ENCODE peak calls at places on chromosomes 2 and 18, in six cellular contexts. One of them, this sample, is unnamed.
A peak's percentile ranks its signal among the peaks of the same experiment; 100 is the strongest.

GRCh38 chr18:74539289-74539688 is 5.0 kb downstream of the CNDP1 start:
- DNase-seq in CD8-positive, alpha-beta memory T cell: no peak
- DNase-seq in uterus: no peak
- DNase-seq in BJ: no peak
- DNase-seq in hepatocyte: no peak
- DNase-seq in sigmoid colon: no peak
- DNase-seq in this sample: no peak

GRCh38 chr2:165435611-165436010 is 33.9 kb upstream of the CSRNP3 start:
- DNase-seq in uterus: no peak
- DNase-seq in hepatocyte: no peak
- DNase-seq in sigmoid colon: no peak
- DNase-seq in BJ: no peak
- DNase-seq in CD8-positive, alpha-beta memory T cell: no peak
- DNase-seq in this sample: no peak

GRCh38 chr2:159737292-159737916 is 25.1 kb downstream of the MARCHF7 start:
- DNase-seq in hepatocyte: no peak
- DNase-seq in uterus: no peak
- DNase-seq in sigmoid colon: no peak
- DNase-seq in CD8-positive, alpha-beta memory T cell: no peak
- DNase-seq in BJ: no peak
- DNase-seq in this sample: no peak

GRCh38 chr2:165796129-165796528 is 2.1 kb upstream of the GALNT3 start:
- DNase-seq in hepatocyte: no peak
- DNase-seq in uterus: no peak
- DNase-seq in BJ: no peak
- DNase-seq in CD8-positive, alpha-beta memory T cell: no peak
- DNase-seq in sigmoid colon: no peak
- DNase-seq in this sample: no peak

GRCh38 chr2:66574701-66575624 is 140.0 kb downstream of the MEIS1 start:
- DNase-seq in sigmoid colon: peak; percentile 92
- DNase-seq in uterus: peak; percentile 83
- DNase-seq in CD8-positive, alpha-beta memory T cell: no peak
- DNase-seq in hepatocyte: peak; percentile 87
- DNase-seq in BJ: no peak
- DNase-seq in this sample: peak; percentile 50

GRCh38 chr18:58041633-58042032 is 2.4 kb upstream of the NEDD4L start:
- DNase-seq in BJ: no peak
- DNase-seq in sigmoid colon: no peak
- DNase-seq in uterus: no peak
- DNase-seq in hepatocyte: peak; percentile 23
- DNase-seq in CD8-positive, alpha-beta memory T cell: no peak
- DNase-seq in this sample: no peak

GRCh38 chr18:8458546-8459215 is 150.6 kb upstream of the RAB12 start:
- DNase-seq in CD8-positive, alpha-beta memory T cell: no peak
- DNase-seq in sigmoid colon: no peak
- DNase-seq in uterus: no peak
- DNase-seq in BJ: no peak
- DNase-seq in hepatocyte: no peak
- DNase-seq in this sample: no peak

GRCh38 chr2:28753043-28753683 is 1.5 kb downstream of the PPP1CB start:
- DNase-seq in CD8-positive, alpha-beta memory T cell: peak; percentile 36
- DNase-seq in hepatocyte: peak; percentile 89
- DNase-seq in uterus: peak; percentile 75
- DNase-seq in BJ: no peak
- DNase-seq in sigmoid colon: peak; percentile 86
- DNase-seq in this sample: peak; percentile 49

GRCh38 chr2:64943387-64944150 is 45.6 kb upstream of the SLC1A4 start:
- DNase-seq in CD8-positive, alpha-beta memory T cell: no peak
- DNase-seq in hepatocyte: peak; percentile 28
- DNase-seq in BJ: no peak
- DNase-seq in uterus: peak; percentile 48
- DNase-seq in sigmoid colon: peak; percentile 88
- DNase-seq in this sample: no peak

GRCh38 chr18:46859855-46860254 is 57.5 kb downstream of the PIAS2 start:
- DNase-seq in BJ: no peak
- DNase-seq in hepatocyte: no peak
- DNase-seq in uterus: no peak
- DNase-seq in CD8-positive, alpha-beta memory T cell: no peak
- DNase-seq in sigmoid colon: no peak
- DNase-seq in this sample: no peak

GRCh38 chr18:12921178-12921577 is 26.6 kb upstream of the SEH1L start:
- DNase-seq in sigmoid colon: no peak
- DNase-seq in BJ: no peak
- DNase-seq in CD8-positive, alpha-beta memory T cell: peak; percentile 79
- DNase-seq in hepatocyte: no peak
- DNase-seq in uterus: no peak
- DNase-seq in this sample: no peak

GRCh38 chr2:34012728-34013302 is 413.7 kb upstream of the FAM98A start:
- DNase-seq in CD8-positive, alpha-beta memory T cell: no peak
- DNase-seq in hepatocyte: peak; percentile 86
- DNase-seq in BJ: no peak
- DNase-seq in sigmoid colon: peak; percentile 70
- DNase-seq in uterus: peak; percentile 32
- DNase-seq in this sample: peak; percentile 31

GRCh38 chr2:45432406-45432805 is 178.7 kb downstream of the SRBD1 start:
- DNase-seq in hepatocyte: no peak
- DNase-seq in BJ: no peak
- DNase-seq in uterus: no peak
- DNase-seq in CD8-positive, alpha-beta memory T cell: no peak
- DNase-seq in sigmoid colon: no peak
- DNase-seq in this sample: no peak

GRCh38 chr2:134319581-134320246 is 65.8 kb downstream of the MGAT5 start:
- DNase-seq in BJ: no peak
- DNase-seq in uterus: no peak
- DNase-seq in CD8-positive, alpha-beta memory T cell: no peak
- DNase-seq in hepatocyte: no peak
- DNase-seq in sigmoid colon: no peak
- DNase-seq in this sample: no peak

DNA sequence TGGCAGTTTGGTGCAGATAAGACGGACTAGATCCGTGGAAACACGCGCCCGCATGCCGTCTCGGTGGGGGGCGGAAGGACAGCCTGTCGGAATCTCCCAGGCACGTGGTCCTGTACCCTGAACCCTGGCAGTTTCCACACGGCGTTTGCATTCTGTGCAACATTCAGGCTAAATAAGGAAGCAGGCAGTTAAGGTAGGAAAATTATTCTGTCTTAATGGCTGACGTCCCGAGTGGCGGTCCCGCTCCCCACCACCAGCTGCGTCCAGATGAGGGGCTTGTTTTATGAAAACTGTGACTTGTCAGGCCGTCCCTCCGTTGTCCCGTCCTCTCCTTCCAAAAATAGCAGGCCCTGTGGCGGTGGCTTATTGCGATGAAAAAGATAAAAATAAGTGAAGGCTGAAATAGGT is 120.2 kb downstream of the NFATC1 start:
- DNase-seq in hepatocyte: no peak
- DNase-seq in BJ: no peak
- DNase-seq in CD8-positive, alpha-beta memory T cell: no peak
- DNase-seq in uterus: no peak
- DNase-seq in sigmoid colon: peak; percentile 42
- DNase-seq in this sample: no peak
- H3K4me3 ChIP-seq in hepatocyte: no peak overlapping the region
- H3K4me3 ChIP-seq in BJ: no peak overlapping the region
- H3K4me3 ChIP-seq in CD8-positive, alpha-beta memory T cell: no peak overlapping the region
- H3K4me3 ChIP-seq in uterus: no peak overlapping the region
- H3K4me3 ChIP-seq in sigmoid colon: no peak overlapping the region
- H3K4me3 ChIP-seq in this sample: no peak overlapping the region

GRCh38 chr18:24322594-24323136 is 75.0 kb downstream of the OSBPL1A start:
- DNase-seq in CD8-positive, alpha-beta memory T cell: no peak
- DNase-seq in hepatocyte: no peak
- DNase-seq in sigmoid colon: no peak
- DNase-seq in BJ: peak; percentile 41
- DNase-seq in uterus: no peak
- DNase-seq in this sample: no peak
- H3K4me3 ChIP-seq in CD8-positive, alpha-beta memory T cell: no peak overlapping the region
- H3K4me3 ChIP-seq in hepatocyte: no peak overlapping the region
- H3K4me3 ChIP-seq in sigmoid colon: no peak overlapping the region
- H3K4me3 ChIP-seq in BJ: no peak overlapping the region
- H3K4me3 ChIP-seq in uterus: no peak overlapping the region
- H3K4me3 ChIP-seq in this sample: no peak overlapping the region

GRCh38 chr2:96148410-96149217 is 3.4 kb upstream of the DUSP2 start:
- DNase-seq in BJ: peak; percentile 29
- DNase-seq in CD8-positive, alpha-beta memory T cell: peak; percentile 99
- DNase-seq in hepatocyte: peak; percentile 86
- DNase-seq in uterus: peak; percentile 61
- DNase-seq in sigmoid colon: peak; percentile 82
- DNase-seq in this sample: peak; percentile 50

GRCh38 chr2:96147593-96148201 is 2.5 kb upstream of the DUSP2 start:
- DNase-seq in uterus: no peak
- DNase-seq in sigmoid colon: peak; percentile 34
- DNase-seq in CD8-positive, alpha-beta memory T cell: no peak
- DNase-seq in BJ: no peak
- DNase-seq in hepatocyte: no peak
- DNase-seq in this sample: no peak

GRCh38 chr2:96146151-96146880 is 1.1 kb upstream of the DUSP2 start:
- DNase-seq in sigmoid colon: peak; percentile 81
- DNase-seq in BJ: no peak
- DNase-seq in CD8-positive, alpha-beta memory T cell: peak; percentile 93
- DNase-seq in hepatocyte: no peak
- DNase-seq in uterus: no peak
- DNase-seq in this sample: no peak

GRCh38 chr2:96145028-96145939 is at the start of gene DUSP2:
- DNase-seq in BJ: no peak
- DNase-seq in CD8-positive, alpha-beta memory T cell: peak; percentile 91
- DNase-seq in sigmoid colon: peak; percentile 83
- DNase-seq in hepatocyte: peak; percentile 77
- DNase-seq in uterus: peak; percentile 63
- DNase-seq in this sample: no peak

GRCh38 chr2:96146881-96147592 is 1.8 kb upstream of the DUSP2 start:
- DNase-seq in CD8-positive, alpha-beta memory T cell: no peak
- DNase-seq in uterus: no peak
- DNase-seq in sigmoid colon: peak; percentile 59
- DNase-seq in BJ: no peak
- DNase-seq in hepatocyte: no peak
- DNase-seq in this sample: no peak
- H3K4me3 ChIP-seq in CD8-positive, alpha-beta memory T cell: peak overlapping the region; percentile 89
- H3K4me3 ChIP-seq in uterus: no peak overlapping the region
- H3K4me3 ChIP-seq in sigmoid colon: no peak overlapping the region
- H3K4me3 ChIP-seq in BJ: no peak overlapping the region
- H3K4me3 ChIP-seq in hepatocyte: no peak overlapping the region
- H3K4me3 ChIP-seq in this sample: no peak overlapping the region

DNA sequence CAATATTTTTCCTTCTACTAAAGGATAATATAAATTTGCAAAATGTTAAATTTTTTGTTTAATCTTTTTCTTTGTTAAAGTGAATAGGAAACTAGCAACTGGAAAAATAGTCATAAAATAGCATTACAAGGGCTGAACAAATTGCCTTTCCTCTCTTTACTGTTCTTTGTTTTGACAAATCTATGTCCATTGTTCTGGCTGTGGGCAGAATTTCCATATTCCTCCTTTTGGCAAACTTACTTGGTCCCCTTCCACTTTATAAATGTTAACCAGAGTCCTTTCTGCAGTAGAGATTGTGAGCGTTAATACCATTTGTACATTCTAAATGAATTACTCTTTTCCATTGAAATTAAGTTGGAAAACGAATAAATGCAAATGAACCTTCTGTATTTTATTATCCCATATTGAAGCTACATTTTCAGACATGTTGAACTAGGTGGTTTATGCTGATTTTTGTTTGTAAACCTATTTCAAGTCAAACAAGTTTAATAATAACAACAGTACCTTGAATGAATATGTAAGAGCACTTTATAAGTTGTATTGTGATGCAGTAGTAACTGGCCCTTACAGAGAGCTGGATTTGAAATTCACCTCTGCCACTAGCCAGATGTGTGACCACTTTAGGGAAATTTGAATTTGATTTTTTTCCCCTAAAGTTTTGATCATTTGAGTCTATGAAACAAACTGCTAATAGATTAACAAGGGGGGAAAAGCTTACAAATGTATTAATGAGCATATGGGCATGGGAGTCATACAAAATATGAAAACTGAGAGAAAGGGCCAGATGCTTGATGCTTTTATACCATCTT is 3.3 kb downstream of the RNF125 start:
- DNase-seq in CD8-positive, alpha-beta memory T cell: no peak
- DNase-seq in uterus: no peak
- DNase-seq in BJ: no peak
- DNase-seq in hepatocyte: no peak
- DNase-seq in sigmoid colon: no peak
- DNase-seq in this sample: no peak
- H3K4me3 ChIP-seq in CD8-positive, alpha-beta memory T cell: no peak overlapping the region
- H3K4me3 ChIP-seq in uterus: no peak overlapping the region
- H3K4me3 ChIP-seq in BJ: no peak overlapping the region
- H3K4me3 ChIP-seq in hepatocyte: no peak overlapping the region
- H3K4me3 ChIP-seq in sigmoid colon: no peak overlapping the region
- H3K4me3 ChIP-seq in this sample: no peak overlapping the region

DNA sequence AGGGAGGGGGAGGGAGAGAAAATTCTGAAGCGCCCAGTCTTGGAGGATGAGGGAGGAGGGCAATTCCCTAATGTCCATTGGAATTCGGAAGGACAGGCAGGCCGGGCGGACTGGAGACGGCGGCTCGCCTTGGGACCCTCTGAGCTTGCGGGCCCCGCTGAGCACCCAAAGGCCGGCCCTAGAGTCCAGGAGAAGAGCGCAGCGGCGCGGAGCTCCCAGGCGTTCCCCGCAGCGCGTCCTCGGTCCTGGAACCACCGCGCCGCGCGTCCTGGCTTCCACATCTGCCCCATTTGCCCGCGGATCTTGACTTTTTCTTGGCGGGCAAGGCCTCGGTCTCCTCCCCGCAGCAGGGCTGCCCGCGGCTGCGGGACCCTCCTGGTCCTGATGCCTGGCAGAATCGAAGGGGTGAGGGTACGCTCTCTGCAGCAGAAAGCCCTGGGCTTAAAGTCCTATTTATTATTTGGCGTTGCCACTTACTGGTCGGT is 675 bp upstream of the MLPH start:
- DNase-seq in BJ: no peak
- DNase-seq in uterus: no peak
- DNase-seq in hepatocyte: no peak
- DNase-seq in CD8-positive, alpha-beta memory T cell: no peak
- DNase-seq in sigmoid colon: no peak
- DNase-seq in this sample: no peak
- H3K4me3 ChIP-seq in BJ: peak overlapping the region; percentile 66
- H3K4me3 ChIP-seq in uterus: peak overlapping the region; percentile 60
- H3K4me3 ChIP-seq in hepatocyte: peak overlapping the region; percentile 51
- H3K4me3 ChIP-seq in CD8-positive, alpha-beta memory T cell: no peak overlapping the region
- H3K4me3 ChIP-seq in sigmoid colon: peak overlapping the region; percentile 37
- H3K4me3 ChIP-seq in this sample: peak overlapping the region; percentile 68

GRCh38 chr2:467543-467891 is 179.6 kb upstream of the ALKAL2 start:
- DNase-seq in sigmoid colon: no peak
- DNase-seq in uterus: no peak
- DNase-seq in hepatocyte: no peak
- DNase-seq in CD8-positive, alpha-beta memory T cell: no peak
- DNase-seq in BJ: no peak
- DNase-seq in this sample: no peak
- H3K4me3 ChIP-seq in sigmoid colon: no peak overlapping the region
- H3K4me3 ChIP-seq in uterus: no peak overlapping the region
- H3K4me3 ChIP-seq in hepatocyte: no peak overlapping the region
- H3K4me3 ChIP-seq in CD8-positive, alpha-beta memory T cell: no peak overlapping the region
- H3K4me3 ChIP-seq in BJ: no peak overlapping the region
- H3K4me3 ChIP-seq in this sample: no peak overlapping the region

This sample was measured in kidney epithelial cell.